ENCODE peak calls at places on chromosomes 16 and 17, in eight cellular contexts. One of them, this sample, is unnamed.
A peak's percentile ranks its signal among the peaks of the same experiment; 100 is the strongest.

GRCh38 chr17:5210853-5211252 is 19.2 kb upstream of the ZNF594 start:
- DNase-seq in fibroblast of mammary gland: no peak
- DNase-seq in cardiac muscle cell: no peak
- DNase-seq in NT2/D1: no peak
- DNase-seq in PC-9: no peak
- DNase-seq in astrocyte of the cerebellum: no peak
- DNase-seq in uterus: no peak
- DNase-seq in GM06990: no peak
- DNase-seq in this sample: no peak

GRCh38 chr17:55348749-55349354 is 72.8 kb downstream of the MMD start:
- DNase-seq in NT2/D1: no peak
- DNase-seq in astrocyte of the cerebellum: peak; percentile 13
- DNase-seq in fibroblast of mammary gland: peak; percentile 45
- DNase-seq in cardiac muscle cell: peak; percentile 68
- DNase-seq in PC-9: no peak
- DNase-seq in uterus: peak; percentile 30
- DNase-seq in GM06990: no peak
- DNase-seq in this sample: peak; percentile 64

GRCh38 chr17:32998893-32999240 is 7.2 kb downstream of the SPACA3 start:
- DNase-seq in fibroblast of mammary gland: peak; percentile 72
- DNase-seq in GM06990: no peak
- DNase-seq in astrocyte of the cerebellum: no peak
- DNase-seq in NT2/D1: no peak
- DNase-seq in PC-9: no peak
- DNase-seq in cardiac muscle cell: peak; percentile 40
- DNase-seq in uterus: no peak
- DNase-seq in this sample: peak; percentile 52

GRCh38 chr16:73735018-73735417 is 561.6 kb upstream of the PSMD7 start:
- DNase-seq in fibroblast of mammary gland: peak; percentile 67
- DNase-seq in GM06990: no peak
- DNase-seq in uterus: no peak
- DNase-seq in astrocyte of the cerebellum: peak; percentile 39
- DNase-seq in NT2/D1: no peak
- DNase-seq in PC-9: peak; percentile 38
- DNase-seq in cardiac muscle cell: peak; percentile 44
- DNase-seq in this sample: peak; percentile 25

GRCh38 chr17:69511244-69511643 is 96.7 kb downstream of the MAP2K6 start:
- DNase-seq in GM06990: no peak
- DNase-seq in cardiac muscle cell: no peak
- DNase-seq in fibroblast of mammary gland: no peak
- DNase-seq in NT2/D1: no peak
- DNase-seq in PC-9: no peak
- DNase-seq in uterus: no peak
- DNase-seq in astrocyte of the cerebellum: no peak
- DNase-seq in this sample: no peak

GRCh38 chr17:64315032-64315490 is 52.0 kb upstream of the TEX2 start:
- DNase-seq in PC-9: no peak
- DNase-seq in cardiac muscle cell: peak; percentile 96
- DNase-seq in NT2/D1: no peak
- DNase-seq in uterus: peak; percentile 91
- DNase-seq in GM06990: no peak
- DNase-seq in astrocyte of the cerebellum: no peak
- DNase-seq in fibroblast of mammary gland: peak; percentile 94
- DNase-seq in this sample: peak; percentile 98

GRCh38 chr17:45965741-45966140 is 33.3 kb upstream of the STH start:
- DNase-seq in astrocyte of the cerebellum: no peak
- DNase-seq in GM06990: no peak
- DNase-seq in cardiac muscle cell: no peak
- DNase-seq in NT2/D1: no peak
- DNase-seq in fibroblast of mammary gland: no peak
- DNase-seq in uterus: no peak
- DNase-seq in PC-9: no peak
- DNase-seq in this sample: no peak

GRCh38 chr17:57552114-57552601 is 192.9 kb downstream of the CCDC182 start:
- DNase-seq in astrocyte of the cerebellum: no peak
- DNase-seq in GM06990: peak; percentile 56
- DNase-seq in uterus: peak; percentile 48
- DNase-seq in PC-9: peak; percentile 26
- DNase-seq in cardiac muscle cell: peak; percentile 77
- DNase-seq in fibroblast of mammary gland: peak; percentile 22
- DNase-seq in NT2/D1: no peak
- DNase-seq in this sample: no peak

GRCh38 chr17:54418467-54418866 is 482.2 kb upstream of the TOM1L1 start:
- DNase-seq in cardiac muscle cell: no peak
- DNase-seq in GM06990: no peak
- DNase-seq in uterus: no peak
- DNase-seq in PC-9: no peak
- DNase-seq in NT2/D1: no peak
- DNase-seq in astrocyte of the cerebellum: no peak
- DNase-seq in fibroblast of mammary gland: no peak
- DNase-seq in this sample: no peak

GRCh38 chr16:48720266-48720665 is 110.3 kb upstream of the N4BP1 start:
- DNase-seq in fibroblast of mammary gland: peak; percentile 1
- DNase-seq in NT2/D1: peak; percentile 49
- DNase-seq in cardiac muscle cell: no peak
- DNase-seq in PC-9: no peak
- DNase-seq in GM06990: no peak
- DNase-seq in uterus: no peak
- DNase-seq in astrocyte of the cerebellum: peak; percentile 3
- DNase-seq in this sample: peak; percentile 9

GRCh38 chr16:23896832-23897821 is 61.3 kb downstream of the PRKCB start:
- DNase-seq in fibroblast of mammary gland: no peak
- DNase-seq in NT2/D1: no peak
- DNase-seq in cardiac muscle cell: no peak
- DNase-seq in PC-9: no peak
- DNase-seq in GM06990: no peak
- DNase-seq in astrocyte of the cerebellum: no peak
- DNase-seq in uterus: no peak
- DNase-seq in this sample: no peak

GRCh38 chr17:45440161-45440859 is 7.6 kb upstream of the ARHGAP27 start:
- DNase-seq in GM06990: no peak
- DNase-seq in NT2/D1: no peak
- DNase-seq in fibroblast of mammary gland: peak; percentile 19
- DNase-seq in cardiac muscle cell: peak; percentile 14
- DNase-seq in uterus: no peak
- DNase-seq in PC-9: peak; percentile 90
- DNase-seq in astrocyte of the cerebellum: no peak
- DNase-seq in this sample: peak; percentile 25

GRCh38 chr16:24771132-24771778 is 41.8 kb downstream of the TNRC6A start:
- DNase-seq in PC-9: no peak
- DNase-seq in NT2/D1: no peak
- DNase-seq in astrocyte of the cerebellum: no peak
- DNase-seq in cardiac muscle cell: peak; percentile 30
- DNase-seq in GM06990: no peak
- DNase-seq in uterus: no peak
- DNase-seq in fibroblast of mammary gland: peak; percentile 60
- DNase-seq in this sample: peak; percentile 25

GRCh38 chr16:4922721-4923342 is 14.1 kb downstream of the PPL start:
- DNase-seq in uterus: no peak
- DNase-seq in fibroblast of mammary gland: no peak
- DNase-seq in astrocyte of the cerebellum: no peak
- DNase-seq in GM06990: no peak
- DNase-seq in PC-9: no peak
- DNase-seq in NT2/D1: no peak
- DNase-seq in cardiac muscle cell: no peak
- DNase-seq in this sample: no peak

GRCh38 chr16:53111078-53111776 is 56.4 kb downstream of the CHD9 start:
- DNase-seq in cardiac muscle cell: peak; percentile 45
- DNase-seq in NT2/D1: no peak
- DNase-seq in PC-9: no peak
- DNase-seq in fibroblast of mammary gland: peak; percentile 62
- DNase-seq in uterus: no peak
- DNase-seq in astrocyte of the cerebellum: no peak
- DNase-seq in GM06990: peak; percentile 31
- DNase-seq in this sample: peak; percentile 61

GRCh38 chr17:35799942-35800341 is 4.5 kb upstream of the MMP28 start:
- DNase-seq in NT2/D1: no peak
- DNase-seq in PC-9: no peak
- DNase-seq in GM06990: no peak
- DNase-seq in astrocyte of the cerebellum: no peak
- DNase-seq in uterus: peak; percentile 63
- DNase-seq in cardiac muscle cell: peak; percentile 80
- DNase-seq in fibroblast of mammary gland: no peak
- DNase-seq in this sample: peak; percentile 71

GRCh38 chr17:31570231-31570630 is 178.8 kb downstream of the RAB11FIP4 start:
- DNase-seq in astrocyte of the cerebellum: no peak
- DNase-seq in PC-9: no peak
- DNase-seq in cardiac muscle cell: no peak
- DNase-seq in fibroblast of mammary gland: no peak
- DNase-seq in uterus: no peak
- DNase-seq in GM06990: no peak
- DNase-seq in NT2/D1: no peak
- DNase-seq in this sample: no peak

GRCh38 chr17:63382826-63383225 is 63.3 kb downstream of the CYB561 start:
- DNase-seq in PC-9: no peak
- DNase-seq in GM06990: no peak
- DNase-seq in uterus: no peak
- DNase-seq in NT2/D1: no peak
- DNase-seq in astrocyte of the cerebellum: no peak
- DNase-seq in cardiac muscle cell: peak; percentile 39
- DNase-seq in fibroblast of mammary gland: peak; percentile 47
- DNase-seq in this sample: peak; percentile 56

GRCh38 chr17:49585422-49586027 is 9.9 kb downstream of the NXPH3 start:
- DNase-seq in PC-9: no peak
- DNase-seq in cardiac muscle cell: no peak
- DNase-seq in GM06990: no peak
- DNase-seq in uterus: no peak
- DNase-seq in astrocyte of the cerebellum: no peak
- DNase-seq in NT2/D1: no peak
- DNase-seq in fibroblast of mammary gland: no peak
- DNase-seq in this sample: no peak

GRCh38 chr16:85913688-85914422 is 14.9 kb downstream of the IRF8 start:
- DNase-seq in fibroblast of mammary gland: no peak
- DNase-seq in astrocyte of the cerebellum: no peak
- DNase-seq in PC-9: no peak
- DNase-seq in NT2/D1: no peak
- DNase-seq in cardiac muscle cell: no peak
- DNase-seq in uterus: no peak
- DNase-seq in GM06990: no peak
- DNase-seq in this sample: no peak

GRCh38 chr17:4934173-4934979 is 2.3 kb downstream of the GP1BA start:
- DNase-seq in cardiac muscle cell: peak; percentile 59
- DNase-seq in uterus: no peak
- DNase-seq in fibroblast of mammary gland: peak; percentile 55
- DNase-seq in GM06990: peak; percentile 59
- DNase-seq in NT2/D1: no peak
- DNase-seq in PC-9: peak; percentile 54
- DNase-seq in astrocyte of the cerebellum: no peak
- DNase-seq in this sample: peak; percentile 12

DNA sequence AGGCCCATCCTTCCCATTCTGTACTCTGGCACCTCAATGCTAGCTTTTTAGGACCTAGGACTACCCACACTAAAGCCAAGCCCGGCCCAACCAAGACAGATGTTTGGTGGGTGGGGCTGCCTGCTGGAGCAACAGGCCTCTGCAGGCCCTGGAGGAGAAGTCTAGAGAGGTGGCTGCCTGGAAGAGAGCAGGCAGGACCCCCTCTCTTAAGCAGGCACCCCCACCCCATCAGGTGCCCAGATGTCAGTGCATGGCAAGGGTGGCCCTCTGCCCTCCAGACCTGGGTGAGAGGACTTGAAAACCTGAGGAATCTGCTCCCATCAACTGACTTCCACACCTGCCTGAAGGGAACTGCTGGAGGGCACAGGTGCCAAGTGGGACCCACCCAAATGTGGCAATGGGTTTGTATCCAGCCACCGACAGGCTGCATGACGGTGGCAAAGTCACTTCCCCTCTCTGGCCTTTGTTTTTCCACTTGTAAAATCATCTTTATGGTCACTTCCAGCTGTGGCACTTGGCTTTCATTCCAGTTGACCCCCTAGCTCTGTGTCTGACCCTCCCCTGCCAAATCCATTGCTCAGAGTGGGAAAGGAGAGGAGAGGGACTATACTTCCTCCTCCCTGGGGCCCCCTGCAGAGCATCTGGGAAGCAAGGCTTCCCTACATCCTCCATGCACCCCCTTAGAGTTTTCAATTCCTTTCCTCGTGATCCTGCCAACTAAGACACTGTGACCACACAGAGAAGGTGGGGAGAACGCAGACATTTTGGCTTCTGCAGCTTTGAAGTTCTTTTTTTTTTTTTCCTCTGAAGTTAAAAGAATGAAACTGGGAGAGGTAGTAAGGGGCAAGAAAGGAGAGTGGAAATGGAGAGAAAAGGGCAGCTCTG is 1.6 kb upstream of the STAT5A start:
- DNase-seq in PC-9: no peak
- DNase-seq in GM06990: no peak
- DNase-seq in uterus: no peak
- DNase-seq in fibroblast of mammary gland: peak; percentile 16
- DNase-seq in cardiac muscle cell: no peak
- DNase-seq in NT2/D1: no peak
- DNase-seq in astrocyte of the cerebellum: no peak
- DNase-seq in this sample: no peak
- H3K4me3 ChIP-seq in PC-9: no peak overlapping the region
- H3K4me3 ChIP-seq in GM06990: peak overlapping the region; percentile 73
- H3K4me3 ChIP-seq in uterus: peak overlapping the region; percentile 52
- H3K4me3 ChIP-seq in fibroblast of mammary gland: no peak overlapping the region
- H3K4me3 ChIP-seq in cardiac muscle cell: no peak overlapping the region
- H3K4me3 ChIP-seq in NT2/D1: no peak overlapping the region
- H3K4me3 ChIP-seq in astrocyte of the cerebellum: no peak overlapping the region
- H3K4me3 ChIP-seq in this sample: peak overlapping the region; percentile 22

GRCh38 chr16:51637744-51638100 is 486.7 kb upstream of the SALL1 start:
- DNase-seq in fibroblast of mammary gland: peak; percentile 36
- DNase-seq in uterus: no peak
- DNase-seq in GM06990: no peak
- DNase-seq in cardiac muscle cell: peak; percentile 34
- DNase-seq in PC-9: no peak
- DNase-seq in astrocyte of the cerebellum: no peak
- DNase-seq in NT2/D1: no peak
- DNase-seq in this sample: peak; percentile 16
- H3K4me3 ChIP-seq in fibroblast of mammary gland: no peak overlapping the region
- H3K4me3 ChIP-seq in uterus: no peak overlapping the region
- H3K4me3 ChIP-seq in GM06990: no peak overlapping the region
- H3K4me3 ChIP-seq in cardiac muscle cell: no peak overlapping the region
- H3K4me3 ChIP-seq in PC-9: no peak overlapping the region
- H3K4me3 ChIP-seq in astrocyte of the cerebellum: no peak overlapping the region
- H3K4me3 ChIP-seq in NT2/D1: no peak overlapping the region
- H3K4me3 ChIP-seq in this sample: no peak overlapping the region

GRCh38 chr16:11251525-11252481 is 4.2 kb downstream of the SOCS1 start:
- DNase-seq in NT2/D1: no peak
- DNase-seq in PC-9: no peak
- DNase-seq in fibroblast of mammary gland: peak; percentile 70
- DNase-seq in uterus: no peak
- DNase-seq in cardiac muscle cell: peak; percentile 52
- DNase-seq in GM06990: peak; percentile 73
- DNase-seq in astrocyte of the cerebellum: peak; percentile 18
- DNase-seq in this sample: peak; percentile 33
- H3K4me3 ChIP-seq in NT2/D1: no peak overlapping the region
- H3K4me3 ChIP-seq in PC-9: no peak overlapping the region
- H3K4me3 ChIP-seq in fibroblast of mammary gland: no peak overlapping the region
- H3K4me3 ChIP-seq in uterus: no peak overlapping the region
- H3K4me3 ChIP-seq in cardiac muscle cell: no peak overlapping the region
- H3K4me3 ChIP-seq in GM06990: peak overlapping the region; percentile 93
- H3K4me3 ChIP-seq in astrocyte of the cerebellum: no peak overlapping the region
- H3K4me3 ChIP-seq in this sample: no peak overlapping the region

DNA sequence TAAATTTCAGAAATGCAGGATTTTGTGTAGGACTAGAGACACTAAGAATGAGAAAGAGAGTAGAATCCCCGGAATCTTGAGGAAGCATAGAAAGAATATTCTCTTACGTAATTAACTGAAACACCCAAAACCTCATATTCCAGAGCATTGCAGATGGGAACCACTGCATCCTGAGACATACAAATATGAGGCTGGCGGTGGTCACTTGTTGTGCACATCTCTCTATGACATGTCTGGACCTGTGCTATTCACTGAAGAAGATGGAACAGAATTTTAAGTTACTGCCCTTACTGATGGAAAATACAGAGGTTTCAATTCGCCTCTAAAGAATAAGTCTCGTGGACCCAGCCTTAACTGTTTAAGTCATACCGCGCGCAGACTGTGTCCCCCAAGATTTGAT is 806 bp downstream of the RAD51C start:
- DNase-seq in fibroblast of mammary gland: peak; percentile 9
- DNase-seq in NT2/D1: no peak
- DNase-seq in GM06990: no peak
- DNase-seq in astrocyte of the cerebellum: no peak
- DNase-seq in uterus: no peak
- DNase-seq in cardiac muscle cell: no peak
- DNase-seq in PC-9: no peak
- DNase-seq in this sample: peak; percentile 32
- H3K4me3 ChIP-seq in fibroblast of mammary gland: peak overlapping the region; percentile 84
- H3K4me3 ChIP-seq in NT2/D1: peak overlapping the region; percentile 57
- H3K4me3 ChIP-seq in GM06990: peak overlapping the region; percentile 78
- H3K4me3 ChIP-seq in astrocyte of the cerebellum: peak overlapping the region; percentile 61
- H3K4me3 ChIP-seq in uterus: peak overlapping the region; percentile 66
- H3K4me3 ChIP-seq in cardiac muscle cell: peak overlapping the region; percentile 25
- H3K4me3 ChIP-seq in PC-9: peak overlapping the region; percentile 59
- H3K4me3 ChIP-seq in this sample: peak overlapping the region; percentile 87

This sample was measured in fibroblast of the aortic adventitia.